ENCODE peak calls at places on chromosomes 3 and 15, in nine cellular contexts. W, E, X, Y, Z, F, U, K and M are unnamed samples.

GRCh38 chr3:142028174-142028833 is 121.0 kb downstream of the TFDP2 start:
- DNase-seq in W (peak; percentile 66), E (no peak), X (peak; percentile 92), Y (peak; percentile 16), Z (no peak), F (peak; percentile 52), U (peak; percentile 34), K (no peak), M (peak; percentile 88)

GRCh38 chr3:161559177-161559998 is 62.8 kb downstream of the OTOL1 start:
- DNase-seq in W (peak; percentile 66), E (no peak), X (peak; percentile 60), Y (no peak), Z (no peak), F (no peak), U (peak; percentile 28), K (no peak), M (peak; percentile 36)

GRCh38 chr3:124780767-124781485 is 50.7 kb downstream of the UMPS start:
- DNase-seq in W (peak; percentile 93), E (peak; percentile 40), X (peak; percentile 79), Y (no peak), Z (no peak), F (no peak), U (peak; percentile 22), K (no peak), M (peak; percentile 85)

GRCh38 chr15:64010719-64011118 is 35.6 kb downstream of the DAPK2 start:
- DNase-seq in W (no peak), E (peak; percentile 51), X (peak; percentile 92), Y (peak; percentile 67), Z (peak; percentile 74), F (peak; percentile 34), U (no peak), K (peak; percentile 79), M (peak; percentile 51)

GRCh38 chr15:88274534-88275460 is 18.3 kb upstream of the NTRK3 start:
- DNase-seq in W (peak; percentile 72), E (peak; percentile 37), X (peak; percentile 35), Y (peak; percentile 46), Z (peak; percentile 7), F (peak; percentile 7), U (peak; percentile 86), K (peak; percentile 35), M (peak; percentile 75)

GRCh38 chr3:27905625-27906024 is 183.5 kb upstream of the EOMES start:
- DNase-seq in W (no peak), E (no peak), X (no peak), Y (no peak), Z (peak; percentile 26), F (no peak), U (no peak), K (no peak), M (no peak)

GRCh38 chr3:12809435-12809834 is 13.0 kb downstream of the CAND2 start:
- DNase-seq in W (no peak), E (no peak), X (no peak), Y (no peak), Z (no peak), F (no peak), U (no peak), K (no peak), M (no peak)

GRCh38 chr3:189745622-189746021 is 114.4 kb downstream of the TP63 start:
- DNase-seq in W (no peak), E (no peak), X (no peak), Y (no peak), Z (no peak), F (no peak), U (no peak), K (no peak), M (no peak)

GRCh38 chr3:22713936-22714335 is 489.2 kb upstream of the UBE2E2 start:
- DNase-seq in W (no peak), E (no peak), X (peak; percentile 94), Y (no peak), Z (no peak), F (no peak), U (no peak), K (no peak), M (peak; percentile 40)

GRCh38 chr3:141769171-141769894 is 6.1 kb downstream of the GRK7 start:
- DNase-seq in W (no peak), E (peak; percentile 28), X (peak; percentile 54), Y (no peak), Z (no peak), F (no peak), U (no peak), K (no peak), M (peak; percentile 36)